ENCODE peak calls at places on chromosomes 5 and 9, in ten cellular contexts. T is B cell; H is non-pigmented ciliary epithelial cell; W is HFFc6; G is activated naive CD4-positive, alpha-beta T cell treated with anti-CD3 and anti-CD28 coated beads for 36 hours; I is iris pigment epithelial cell; A is activated T-helper 1 cell treated with Interleukin-2 at 50 U/mL for 16 hours; U is cortex of kidney; X is SK-N-SH; Y is RPMI8226. K is an unnamed sample.

GRCh38 chr9:23850242-23851023 is 24.4 kb upstream of the ELAVL2 start:
- DNase-seq in T (no peak), H (no peak), W (no peak), G (no peak), I (no peak), A (no peak), U (no peak), X (peak), Y (peak), K (peak)

GRCh38 chr9:534886-535285 is 306.6 kb upstream of the DMRT1 start:
- DNase-seq in T (no peak), H (no peak), W (no peak), G (no peak), I (no peak), A (no peak), U (no peak), X (no peak), Y (no peak), K (no peak)

GRCh38 chr5:132202711-132203463 is 24.8 kb downstream of the P4HA2 start:
- DNase-seq in T (no peak), H (no peak), W (no peak), G (no peak), I (no peak), A (no peak), U (no peak), X (no peak), Y (no peak), K (no peak)

GRCh38 chr9:114117996-114118830 is 19.1 kb upstream of the KIF12 start:
- DNase-seq in T (no peak), H (no peak), W (no peak), G (no peak), I (no peak), A (no peak), U (no peak), X (no peak), Y (no peak), K (no peak)

GRCh38 chr9:1434082-1434481 is 383.9 kb downstream of the DMRT2 start:
- DNase-seq in T (no peak), H (no peak), W (no peak), G (no peak), I (no peak), A (no peak), U (no peak), X (peak), Y (no peak), K (peak)

GRCh38 chr5:43400082-43400481 is 12.1 kb downstream of the CCL28 start:
- DNase-seq in T (no peak), H (no peak), W (peak), G (no peak), I (peak), A (no peak), U (no peak), X (no peak), Y (no peak), K (peak)

GRCh38 chr5:31593676-31594075 is 45.3 kb upstream of the PDZD2 start:
- DNase-seq in T (no peak), H (no peak), W (no peak), G (no peak), I (no peak), A (no peak), U (no peak), X (no peak), Y (no peak), K (no peak)

GRCh38 chr5:6473284-6473683 is 24.6 kb downstream of the UBE2QL1 start:
- DNase-seq in T (no peak), H (no peak), W (no peak), G (no peak), I (no peak), A (no peak), U (no peak), X (no peak), Y (peak), K (no peak)

GRCh38 chr5:6358434-6358820 is 19.9 kb downstream of the MED10 start:
- DNase-seq in T (no peak), H (no peak), W (no peak), G (no peak), I (no peak), A (no peak), U (no peak), X (no peak), Y (no peak), K (no peak)